ENCODE peak calls at places on chromosomes 16 and 17, in nine cellular contexts. K is GM23248, H is neural progenitor cell, A is fibroblast of lung, F is GM23338, L is GM12878, J is hepatocyte, T is PC-3, B is SK-N-MC. U is an unnamed sample.

GRCh38 chr17:68378202-68379149 is 78.8 kb downstream of the WIPI1 start:
- DNase-seq in K (peak; percentile 99), H (peak; percentile 31), A (peak; percentile 97), F (peak; percentile 69), L (no peak), J (peak; percentile 85), T (peak; percentile 88), B (no peak), U (no peak)

GRCh38 chr16:77662241-77662640 is 60.1 kb upstream of the NUDT7 start:
- DNase-seq in K (no peak), H (no peak), A (no peak), F (no peak), L (no peak), J (no peak), T (no peak), B (no peak), U (no peak)

GRCh38 chr17:29151567-29151966 is 28.6 kb downstream of the MYO18A start:
- DNase-seq in K (peak; percentile 66), H (peak; percentile 38), A (no peak), F (no peak), L (no peak), J (no peak), T (peak; percentile 84), B (no peak), U (no peak)

GRCh38 chr16:54933281-54934150 is 2.9 kb downstream of the IRX5 start:
- DNase-seq in K (peak; percentile 52), H (peak; percentile 62), A (no peak), F (peak; percentile 41), L (no peak), J (no peak), T (no peak), B (no peak), U (no peak)

GRCh38 chr17:44875761-44876160 is 23.5 kb downstream of the EFTUD2 start:
- DNase-seq in K (no peak), H (no peak), A (no peak), F (no peak), L (no peak), J (no peak), T (no peak), B (no peak), U (no peak)

GRCh38 chr16:85437161-85438052 is 175.7 kb upstream of the GSE1 start:
- DNase-seq in K (peak; percentile 40), H (peak; percentile 39), A (peak; percentile 77), F (peak; percentile 90), L (no peak), J (peak; percentile 83), T (no peak), B (no peak), U (no peak)

GRCh38 chr16:11498683-11499082 is 88.0 kb downstream of the LITAF start:
- DNase-seq in K (no peak), H (no peak), A (no peak), F (peak; percentile 26), L (no peak), J (no peak), T (no peak), B (no peak), U (no peak)

GRCh38 chr16:86227041-86227440 is 283.3 kb upstream of the FOXF1 start:
- DNase-seq in K (no peak), H (no peak), A (no peak), F (no peak), L (no peak), J (no peak), T (no peak), B (no peak), U (no peak)

GRCh38 chr17:1179112-1179634 is 608 bp downstream of the ABR start:
- DNase-seq in K (peak; percentile 45), H (peak; percentile 44), A (no peak), F (no peak), L (no peak), J (peak; percentile 43), T (no peak), B (no peak), U (no peak)

DNA sequence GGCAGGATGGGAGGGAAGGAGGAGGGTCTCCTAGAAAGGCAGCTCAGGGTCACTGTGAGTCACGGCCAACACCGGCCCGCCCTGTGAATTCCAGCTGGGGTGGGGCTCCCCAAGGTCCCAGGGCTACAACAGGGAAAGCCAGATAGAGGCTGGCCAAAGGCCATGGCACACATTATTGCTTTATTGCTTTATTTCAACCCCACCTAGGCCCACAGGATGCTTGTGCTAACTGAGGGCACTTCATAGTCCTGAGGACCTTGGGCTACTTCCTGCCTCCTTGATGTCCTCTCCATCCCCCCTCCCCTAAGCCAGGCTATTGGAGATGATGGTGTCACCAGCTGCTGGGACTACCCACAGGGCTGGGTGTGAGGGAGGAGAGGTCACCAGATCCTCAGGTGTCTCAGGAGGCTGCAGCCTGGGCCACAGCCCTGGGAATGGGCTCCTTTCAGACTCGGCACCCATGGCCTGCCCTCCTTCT is 26.1 kb downstream of the LRRC75A start:
- DNase-seq in K (no peak), H (no peak), A (no peak), F (no peak), L (no peak), J (peak; percentile 79), T (no peak), B (no peak), U (no peak)
- H3K27ac ChIP-seq in K (no peak overlapping the region), H (no peak overlapping the region), A (no peak overlapping the region), F (no peak overlapping the region), L (no peak overlapping the region), J (peak overlapping the region; percentile 98), T (no peak overlapping the region), B (no peak overlapping the region), U (no peak overlapping the region)

GRCh38 chr16:58629681-58630640 is at the start of gene CNOT1:
- DNase-seq in K (peak; percentile 99), H (peak; percentile 98), A (peak; percentile 100), F (peak; percentile 98), L (peak; percentile 97), J (peak; percentile 99), T (peak; percentile 95), B (peak; percentile 84), U (peak; percentile 99)
- TF ChIP-seq EZH2 in K (no peak), H (no peak), A (peak; percentile 59), F (no peak), L (no peak), J (no peak), T (no peak), B (no peak), U (peak; percentile 93)

DNA sequence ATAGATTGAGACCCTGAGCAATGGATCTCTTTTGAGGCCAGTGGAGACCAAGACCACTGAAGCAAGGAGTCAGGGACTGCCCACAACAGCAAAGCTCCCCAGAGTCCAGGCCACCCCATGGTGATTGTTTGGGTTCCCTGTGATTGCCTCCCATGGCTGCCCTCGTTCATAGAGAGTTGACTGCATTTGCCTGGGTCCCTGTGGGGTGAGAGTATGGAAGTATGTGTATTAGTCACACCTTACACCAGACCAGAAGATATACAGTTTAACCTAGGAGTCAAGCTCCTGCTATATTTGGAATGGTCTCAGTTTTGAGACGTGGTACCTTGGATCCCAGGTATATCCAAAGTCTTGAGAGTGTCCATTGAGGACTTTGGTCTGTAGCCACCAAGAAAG is 20.2 kb downstream of the HLF start:
- DNase-seq in K (no peak), H (no peak), A (no peak), F (no peak), L (no peak), J (no peak), T (no peak), B (no peak), U (no peak)
- H3K27ac ChIP-seq in K (no peak overlapping the region), H (no peak overlapping the region), A (no peak overlapping the region), F (no peak overlapping the region), L (no peak overlapping the region), J (peak overlapping the region; percentile 80), T (no peak overlapping the region), B (no peak overlapping the region), U (no peak overlapping the region)

GRCh38 chr17:37489197-37490001 is at the start of gene DUSP14:
- DNase-seq in K (peak; percentile 91), H (peak; percentile 94), A (peak; percentile 75), F (peak; percentile 86), L (no peak), J (peak; percentile 95), T (peak; percentile 83), B (no peak), U (peak; percentile 84)
- TF ChIP-seq EZH2 in K (no peak), H (no peak), A (no peak), F (no peak), L (no peak), J (no peak), T (no peak), B (no peak), U (no peak)

GRCh38 chr17:74739227-74739831 is 2.3 kb downstream of the RAB37 start:
- DNase-seq in K (no peak), H (no peak), A (no peak), F (no peak), L (no peak), J (no peak), T (no peak), B (no peak), U (no peak)

GRCh38 chr17:74738051-74738996 is 1.3 kb downstream of the RAB37 start:
- DNase-seq in K (no peak), H (no peak), A (peak; percentile 32), F (no peak), L (peak; percentile 60), J (peak; percentile 18), T (peak; percentile 49), B (no peak), U (peak; percentile 97)

GRCh38 chr17:74734256-74734655 is 2.8 kb upstream of the RAB37 start:
- DNase-seq in K (no peak), H (no peak), A (no peak), F (no peak), L (no peak), J (no peak), T (no peak), B (no peak), U (no peak)

GRCh38 chr17:74736423-74737298 is at the start of gene RAB37:
- DNase-seq in K (peak; percentile 40), H (peak; percentile 74), A (no peak), F (peak; percentile 84), L (no peak), J (peak; percentile 91), T (no peak), B (no peak), U (peak; percentile 48)

GRCh38 chr17:74737299-74738050 is 419 bp downstream of the RAB37 start:
- DNase-seq in K (peak; percentile 47), H (peak; percentile 87), A (no peak), F (peak; percentile 92), L (no peak), J (peak; percentile 76), T (peak; percentile 28), B (no peak), U (peak; percentile 64)
- H3K27ac ChIP-seq in K (no peak overlapping the region), H (no peak overlapping the region), A (no peak overlapping the region), F (peak overlapping the region; percentile 72), L (peak overlapping the region; percentile 47), J (peak overlapping the region; percentile 92), T (no peak overlapping the region), B (no peak overlapping the region), U (peak overlapping the region; percentile 78)

GRCh38 chr17:49224198-49224996 is 6.2 kb downstream of the PHOSPHO1 start:
- DNase-seq in K (no peak), H (peak; percentile 53), A (no peak), F (peak; percentile 80), L (no peak), J (peak; percentile 35), T (no peak), B (no peak), U (no peak)
- TF ChIP-seq EZH2 in K (no peak), H (peak; percentile 98), A (peak; percentile 78), F (peak; percentile 25), L (no peak), J (peak; percentile 80), T (peak; percentile 73), B (no peak), U (no peak)

GRCh38 chr16:73033271-73033998 is 14.5 kb downstream of the ZFHX3 start:
- DNase-seq in K (no peak), H (peak; percentile 91), A (no peak), F (peak; percentile 96), L (no peak), J (no peak), T (no peak), B (no peak), U (no peak)
- H3K27ac ChIP-seq in K (no peak overlapping the region), H (no peak overlapping the region), A (peak overlapping the region; percentile 13), F (no peak overlapping the region), L (peak overlapping the region; percentile 72), J (peak overlapping the region; percentile 56), T (no peak overlapping the region), B (no peak overlapping the region), U (no peak overlapping the region)